ENCODE peak calls at places on chromosome 17, in four cellular contexts. One of them, this sample, is unnamed.

GRCh38 chr17:39527220-39527813 is 66.0 kb downstream of the CDK12 start:
- DNase-seq in GDM1: no peak
- DNase-seq in EH: peak; percentile 29
- DNase-seq in activated CD4-positive, alpha-beta T cell treated with anti-CD3 and anti-CD28 coated beads, Interleukin-2, amount 50 U/mL, for 48 hours: no peak
- DNase-seq in this sample: no peak

GRCh38 chr17:67280279-67280678 is 35.3 kb upstream of the HELZ start:
- DNase-seq in GDM1: no peak
- DNase-seq in EH: no peak
- DNase-seq in activated CD4-positive, alpha-beta T cell treated with anti-CD3 and anti-CD28 coated beads, Interleukin-2, amount 50 U/mL, for 48 hours: no peak
- DNase-seq in this sample: no peak

GRCh38 chr17:45381001-45381400 is 51.7 kb downstream of the ARHGAP27 start:
- DNase-seq in GDM1: no peak
- DNase-seq in EH: no peak
- DNase-seq in activated CD4-positive, alpha-beta T cell treated with anti-CD3 and anti-CD28 coated beads, Interleukin-2, amount 50 U/mL, for 48 hours: no peak
- DNase-seq in this sample: no peak

GRCh38 chr17:29581583-29582253 is 7.7 kb downstream of the GIT1 start:
- DNase-seq in GDM1: no peak
- DNase-seq in EH: no peak
- DNase-seq in activated CD4-positive, alpha-beta T cell treated with anti-CD3 and anti-CD28 coated beads, Interleukin-2, amount 50 U/mL, for 48 hours: no peak
- DNase-seq in this sample: no peak

GRCh38 chr17:28404812-28405570 is 1.0 kb downstream of the SLC46A1 start:
- DNase-seq in GDM1: no peak
- DNase-seq in EH: no peak
- DNase-seq in activated CD4-positive, alpha-beta T cell treated with anti-CD3 and anti-CD28 coated beads, Interleukin-2, amount 50 U/mL, for 48 hours: no peak
- DNase-seq in this sample: no peak

GRCh38 chr17:27236710-27237315 is 57.1 kb upstream of the WSB1 start:
- DNase-seq in GDM1: no peak
- DNase-seq in EH: peak; percentile 71
- DNase-seq in activated CD4-positive, alpha-beta T cell treated with anti-CD3 and anti-CD28 coated beads, Interleukin-2, amount 50 U/mL, for 48 hours: peak; percentile 83
- DNase-seq in this sample: no peak

GRCh38 chr17:82457071-82457789 is 1.3 kb upstream of the NARF start:
- DNase-seq in GDM1: no peak
- DNase-seq in EH: no peak
- DNase-seq in activated CD4-positive, alpha-beta T cell treated with anti-CD3 and anti-CD28 coated beads, Interleukin-2, amount 50 U/mL, for 48 hours: no peak
- DNase-seq in this sample: no peak

GRCh38 chr17:32161506-32162365 is 19.4 kb downstream of the RHOT1 start:
- DNase-seq in GDM1: no peak
- DNase-seq in EH: peak; percentile 95
- DNase-seq in activated CD4-positive, alpha-beta T cell treated with anti-CD3 and anti-CD28 coated beads, Interleukin-2, amount 50 U/mL, for 48 hours: no peak
- DNase-seq in this sample: no peak

GRCh38 chr17:16003841-16004240 is 4.2 kb downstream of the TTC19 start:
- DNase-seq in GDM1: no peak
- DNase-seq in EH: no peak
- DNase-seq in activated CD4-positive, alpha-beta T cell treated with anti-CD3 and anti-CD28 coated beads, Interleukin-2, amount 50 U/mL, for 48 hours: no peak
- DNase-seq in this sample: no peak

GRCh38 chr17:64420143-64420670 is 28.7 kb upstream of the MILR1 start:
- DNase-seq in GDM1: peak; percentile 45
- DNase-seq in EH: peak; percentile 85
- DNase-seq in activated CD4-positive, alpha-beta T cell treated with anti-CD3 and anti-CD28 coated beads, Interleukin-2, amount 50 U/mL, for 48 hours: no peak
- DNase-seq in this sample: no peak

GRCh38 chr17:14118951-14119350 is 49.6 kb downstream of the COX10 start:
- DNase-seq in GDM1: no peak
- DNase-seq in EH: no peak
- DNase-seq in activated CD4-positive, alpha-beta T cell treated with anti-CD3 and anti-CD28 coated beads, Interleukin-2, amount 50 U/mL, for 48 hours: no peak
- DNase-seq in this sample: no peak

GRCh38 chr17:35147313-35147982 is at the start of gene UNC45B:
- DNase-seq in GDM1: no peak
- DNase-seq in EH: no peak
- DNase-seq in activated CD4-positive, alpha-beta T cell treated with anti-CD3 and anti-CD28 coated beads, Interleukin-2, amount 50 U/mL, for 48 hours: no peak
- DNase-seq in this sample: no peak

GRCh38 chr17:27793168-27793905 is 7.0 kb downstream of the NOS2 start:
- DNase-seq in GDM1: no peak
- DNase-seq in EH: no peak
- DNase-seq in activated CD4-positive, alpha-beta T cell treated with anti-CD3 and anti-CD28 coated beads, Interleukin-2, amount 50 U/mL, for 48 hours: no peak
- DNase-seq in this sample: no peak

GRCh38 chr17:61381537-61381936 is 18.1 kb upstream of the TBX2 start:
- DNase-seq in GDM1: no peak
- DNase-seq in EH: no peak
- DNase-seq in activated CD4-positive, alpha-beta T cell treated with anti-CD3 and anti-CD28 coated beads, Interleukin-2, amount 50 U/mL, for 48 hours: no peak
- DNase-seq in this sample: peak; percentile 10

GRCh38 chr17:17300624-17301568 is 2.3 kb upstream of the NT5M start:
- DNase-seq in GDM1: no peak
- DNase-seq in EH: peak; percentile 67
- DNase-seq in activated CD4-positive, alpha-beta T cell treated with anti-CD3 and anti-CD28 coated beads, Interleukin-2, amount 50 U/mL, for 48 hours: peak; percentile 61
- DNase-seq in this sample: no peak

GRCh38 chr17:78324391-78325075 is 35.3 kb downstream of the SOCS3 start:
- DNase-seq in GDM1: peak; percentile 84
- DNase-seq in EH: peak; percentile 91
- DNase-seq in activated CD4-positive, alpha-beta T cell treated with anti-CD3 and anti-CD28 coated beads, Interleukin-2, amount 50 U/mL, for 48 hours: no peak
- DNase-seq in this sample: peak; percentile 68

GRCh38 chr17:33292981-33293867 is at the start of gene ASIC2:
- DNase-seq in GDM1: no peak
- DNase-seq in EH: no peak
- DNase-seq in activated CD4-positive, alpha-beta T cell treated with anti-CD3 and anti-CD28 coated beads, Interleukin-2, amount 50 U/mL, for 48 hours: no peak
- DNase-seq in this sample: no peak

GRCh38 chr17:59840329-59840907 is 52.3 kb downstream of the TUBD1 start:
- DNase-seq in GDM1: no peak
- DNase-seq in EH: peak; percentile 60
- DNase-seq in activated CD4-positive, alpha-beta T cell treated with anti-CD3 and anti-CD28 coated beads, Interleukin-2, amount 50 U/mL, for 48 hours: no peak
- DNase-seq in this sample: no peak

GRCh38 chr17:38848939-38849563 is 4.5 kb downstream of the RPL23 start:
- DNase-seq in GDM1: no peak
- DNase-seq in EH: no peak
- DNase-seq in activated CD4-positive, alpha-beta T cell treated with anti-CD3 and anti-CD28 coated beads, Interleukin-2, amount 50 U/mL, for 48 hours: no peak
- DNase-seq in this sample: no peak

GRCh38 chr17:81392909-81393654 is 2.2 kb upstream of the BAHCC1 start:
- DNase-seq in GDM1: no peak
- DNase-seq in EH: peak; percentile 25
- DNase-seq in activated CD4-positive, alpha-beta T cell treated with anti-CD3 and anti-CD28 coated beads, Interleukin-2, amount 50 U/mL, for 48 hours: no peak
- DNase-seq in this sample: no peak

GRCh38 chr17:1511756-1512321 is 4.6 kb downstream of the INPP5K start:
- DNase-seq in GDM1: no peak
- DNase-seq in EH: peak; percentile 39
- DNase-seq in activated CD4-positive, alpha-beta T cell treated with anti-CD3 and anti-CD28 coated beads, Interleukin-2, amount 50 U/mL, for 48 hours: no peak
- DNase-seq in this sample: no peak

GRCh38 chr17:46979023-46979870 is at the start of gene RPRML:
- DNase-seq in GDM1: no peak
- DNase-seq in EH: peak; percentile 42
- DNase-seq in activated CD4-positive, alpha-beta T cell treated with anti-CD3 and anti-CD28 coated beads, Interleukin-2, amount 50 U/mL, for 48 hours: peak; percentile 34
- DNase-seq in this sample: no peak

GRCh38 chr17:36862116-36862920 is 75.0 kb upstream of the LHX1 start:
- DNase-seq in GDM1: no peak
- DNase-seq in EH: no peak
- DNase-seq in activated CD4-positive, alpha-beta T cell treated with anti-CD3 and anti-CD28 coated beads, Interleukin-2, amount 50 U/mL, for 48 hours: no peak
- DNase-seq in this sample: no peak

GRCh38 chr17:6157716-6158115 is 87.5 kb downstream of the WSCD1 start:
- DNase-seq in GDM1: no peak
- DNase-seq in EH: no peak
- DNase-seq in activated CD4-positive, alpha-beta T cell treated with anti-CD3 and anti-CD28 coated beads, Interleukin-2, amount 50 U/mL, for 48 hours: no peak
- DNase-seq in this sample: no peak

GRCh38 chr17:57517519-57518342 is 227.4 kb downstream of the CCDC182 start:
- DNase-seq in GDM1: no peak
- DNase-seq in EH: no peak
- DNase-seq in activated CD4-positive, alpha-beta T cell treated with anti-CD3 and anti-CD28 coated beads, Interleukin-2, amount 50 U/mL, for 48 hours: no peak
- DNase-seq in this sample: no peak

GRCh38 chr17:17870292-17870691 is 33.5 kb upstream of the SREBF1 start:
- DNase-seq in GDM1: no peak
- DNase-seq in EH: no peak
- DNase-seq in activated CD4-positive, alpha-beta T cell treated with anti-CD3 and anti-CD28 coated beads, Interleukin-2, amount 50 U/mL, for 48 hours: no peak
- DNase-seq in this sample: no peak

GRCh38 chr17:67576471-67576870 is 141.3 kb upstream of the NOL11 start:
- DNase-seq in GDM1: no peak
- DNase-seq in EH: no peak
- DNase-seq in activated CD4-positive, alpha-beta T cell treated with anti-CD3 and anti-CD28 coated beads, Interleukin-2, amount 50 U/mL, for 48 hours: no peak
- DNase-seq in this sample: no peak

This sample was measured in CD14-positive monocyte.